ENCODE peak calls at places on chromosomes 1 and 21, in eight cellular contexts. T is IMR-90; E is CD8-positive, alpha-beta memory T cell; W is A549; O is sigmoid colon; Y is heart left ventricle; V is fibroblast of lung; P is naive thymus-derived CD4-positive, alpha-beta T cell. R is an unnamed sample. For H3K9me3, the result is how much of the 10 kb centered on the place peaks cover.

GRCh38 chr1:202861420-202862121 is 27.4 kb downstream of the RABIF start:
- DNase-seq in T (peak), O (peak), W (peak), E (peak), Y (peak), V (peak), P (no peak), R (no peak)

GRCh38 chr21:35840197-35840799 is 220.0 kb downstream of the SETD4 start:
- DNase-seq in V (peak), O (peak), P (peak), Y (peak), T (peak), W (peak), E (peak), R (no peak)

GRCh38 chr1:168164771-168165170 is 14.0 kb upstream of the TIPRL start:
- DNase-seq in W (no peak), T (peak), E (no peak), Y (no peak), P (no peak), O (no peak), V (no peak), R (no peak)

GRCh38 chr1:156474966-156475365 is 25.6 kb downstream of the MEF2D start:
- DNase-seq in T (no peak), V (no peak), Y (no peak), E (no peak), W (no peak), O (peak), P (no peak), R (no peak)

GRCh38 chr1:234330843-234331215 is 42.4 kb upstream of the COA6 start:
- DNase-seq in V (no peak), P (no peak), Y (no peak), O (no peak), T (no peak), E (no peak), W (no peak), R (no peak)

GRCh38 chr1:153649867-153650235 is 8.7 kb upstream of the SNAPIN start:
- DNase-seq in O (no peak), P (no peak), V (no peak), Y (no peak), T (no peak), E (no peak), W (no peak), R (no peak)

GRCh38 chr1:170221495-170221894 is 75.7 kb downstream of the NTMT2 start:
- DNase-seq in Y (no peak), V (no peak), E (no peak), W (no peak), T (no peak), O (no peak), P (no peak), R (no peak)

GRCh38 chr1:164604541-164604940 is 45.6 kb downstream of the PBX1 start:
- DNase-seq in E (no peak), P (no peak), O (no peak), T (peak), W (no peak), V (peak), Y (no peak), R (no peak)

GRCh38 chr1:240585975-240586374 is 26.0 kb downstream of the GREM2 start:
- DNase-seq in E (no peak), W (no peak), T (no peak), O (no peak), P (no peak), Y (no peak), V (no peak), R (no peak)

GRCh38 chr1:163378554-163378953 is 56.8 kb downstream of the NUF2 start:
- DNase-seq in O (no peak), Y (no peak), W (no peak), T (no peak), E (no peak), V (no peak), P (no peak), R (no peak)

GRCh38 chr1:227942716-227943261 is 4.9 kb downstream of the WNT9A start:
- DNase-seq in T (no peak), Y (peak), W (no peak), P (no peak), E (no peak), O (peak), V (no peak), R (no peak)

GRCh38 chr1:4972761-4973320 is 318.4 kb downstream of the AJAP1 start:
- DNase-seq in V (no peak), W (no peak), E (no peak), P (no peak), O (peak), T (no peak), Y (no peak), R (peak)

GRCh38 chr1:197868751-197869501 is 33.5 kb upstream of the C1orf53 start:
- DNase-seq in Y (peak), V (peak), T (peak), W (peak), P (peak), O (no peak), E (peak), R (no peak)

GRCh38 chr1:91555074-91555730 is 54.6 kb downstream of the CDC7 start:
- DNase-seq in O (no peak), P (no peak), V (peak), W (no peak), T (peak), E (no peak), Y (no peak), R (no peak)

GRCh38 chr1:59814901-59815825 is at the start of gene HOOK1:
- DNase-seq in W (peak), O (no peak), T (no peak), Y (no peak), E (no peak), P (no peak), V (no peak), R (no peak)

GRCh38 chr21:42002421-42002958 is 7.7 kb downstream of the ZBTB21 start:
- DNase-seq in O (no peak), Y (no peak), V (peak), E (no peak), P (peak), T (peak), W (no peak), R (no peak)

GRCh38 chr1:184972281-184973055 is 1.8 kb downstream of the NIBAN1 start:
- DNase-seq in O (no peak), T (peak), W (no peak), E (no peak), V (peak), P (no peak), Y (no peak), R (no peak)

GRCh38 chr1:9101510-9102146 is 27.3 kb downstream of the GPR157 start:
- DNase-seq in E (no peak), V (peak), O (peak), T (peak), Y (peak), P (no peak), W (peak), R (no peak)

GRCh38 chr1:115240321-115240720 is 97.7 kb downstream of the NGF start:
- DNase-seq in Y (no peak), P (no peak), V (no peak), E (no peak), O (no peak), W (no peak), T (no peak), R (no peak)

DNA sequence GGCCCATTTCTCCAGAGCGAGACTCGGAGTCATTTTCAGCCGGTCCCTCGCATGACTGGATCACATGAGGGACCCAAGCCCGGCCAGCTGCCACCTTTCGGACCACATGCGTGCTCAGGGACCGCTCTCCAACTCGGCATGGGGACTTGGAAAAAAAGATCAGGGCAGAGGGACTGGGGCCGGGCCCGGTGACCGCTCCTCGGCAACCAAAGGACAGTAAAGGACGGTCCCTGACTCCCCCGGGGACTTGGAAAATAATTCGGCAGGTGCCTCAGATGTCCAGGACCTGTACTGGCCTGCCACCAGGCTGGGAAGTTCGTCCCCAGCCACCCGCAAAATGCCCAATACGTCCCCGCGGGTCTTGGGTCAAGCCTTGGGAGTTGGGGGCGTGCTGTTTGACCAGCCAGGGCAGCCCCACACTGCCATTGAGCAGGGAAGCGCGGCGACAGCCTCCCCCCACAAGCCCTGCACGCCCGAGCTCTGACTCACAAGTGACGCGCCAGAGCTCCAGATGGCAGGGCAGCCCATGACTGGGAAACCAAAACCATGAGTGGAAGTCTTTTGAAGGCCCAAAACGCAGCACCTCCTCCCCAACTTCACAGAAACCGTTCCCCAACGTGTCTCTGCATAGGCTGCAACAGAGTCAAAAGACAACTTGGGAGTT is 134.5 kb downstream of the LIPI start:
- DNase-seq in V (no peak), W (no peak), Y (no peak), O (no peak), P (no peak), T (no peak), E (no peak), R (no peak)
- H3K9me3 ChIP-seq in V (under half), W (under half), Y (under half), O (under half), P (under half), T (under half), E (under half), R (under half)

DNA sequence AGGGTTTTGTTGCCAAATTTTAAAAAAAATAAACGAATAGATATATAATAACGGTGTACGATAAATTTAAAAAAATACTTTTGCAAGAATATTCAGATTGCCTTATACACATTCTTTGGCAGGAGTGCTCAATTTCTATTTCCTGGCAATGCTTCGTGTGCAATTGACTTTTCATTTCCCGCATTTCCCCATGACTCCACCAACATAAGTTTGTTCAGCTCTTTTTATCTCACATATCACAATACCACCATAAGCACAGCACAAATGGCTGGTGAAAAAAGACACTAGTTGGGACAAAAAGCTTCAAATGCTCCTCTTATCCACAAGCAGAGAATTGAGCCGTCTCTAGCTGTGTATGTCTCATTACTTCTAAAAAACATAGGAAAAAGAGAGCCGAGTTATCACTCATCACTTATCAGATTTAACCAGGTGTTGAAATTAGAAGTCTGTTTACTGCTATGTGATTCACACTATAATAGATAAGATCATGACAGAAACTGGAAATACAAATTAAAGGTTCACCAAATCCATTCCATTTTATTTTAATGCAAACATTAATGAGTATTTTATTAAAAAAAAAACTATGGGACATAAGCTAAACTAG is 28.9 kb upstream of the RGS1 start:
- DNase-seq in E (no peak), P (no peak), T (no peak), O (no peak), V (peak), W (no peak), Y (no peak), R (no peak)
- H3K27ac ChIP-seq in E (no peak), P (no peak), T (no peak), O (no peak), V (no peak), W (no peak), Y (no peak), R (no peak)

GRCh38 chr21:16389622-16390021 is 659.8 kb downstream of the USP25 start:
- DNase-seq in O (no peak), W (no peak), E (no peak), Y (no peak), T (no peak), V (no peak), P (no peak), R (no peak)
- H3K4me3 ChIP-seq in O (no peak), W (no peak), E (no peak), Y (no peak), T (no peak), V (no peak), P (no peak), R (no peak)

DNA sequence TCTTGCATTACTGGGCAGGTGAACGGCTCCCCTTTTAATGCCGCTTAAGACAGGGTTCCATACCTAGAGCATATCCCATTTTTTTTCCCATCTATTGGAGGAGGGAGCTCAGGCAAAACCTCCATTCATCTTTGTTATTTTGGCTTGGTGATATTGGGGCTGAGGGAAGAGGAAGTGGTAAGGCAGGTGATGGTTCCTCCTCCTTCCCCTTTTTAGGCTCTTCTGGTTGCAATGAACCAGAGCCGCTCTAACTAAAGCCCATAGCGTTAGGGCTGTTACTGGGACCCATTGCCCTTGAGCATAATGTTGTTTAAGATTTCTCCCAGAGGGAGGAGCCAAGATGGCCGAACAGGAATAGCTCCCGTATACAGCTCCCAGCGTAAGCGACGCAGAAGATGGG is 21.1 kb downstream of the PYHIN1 start:
- DNase-seq in T (no peak), O (no peak), Y (no peak), W (no peak), V (no peak), E (no peak), P (no peak), R (no peak)
- H3K9me3 ChIP-seq in T (under half), O (under half), Y (under half), W (under half), V (under half), E (under half), P (under half), R (under half)

DNA sequence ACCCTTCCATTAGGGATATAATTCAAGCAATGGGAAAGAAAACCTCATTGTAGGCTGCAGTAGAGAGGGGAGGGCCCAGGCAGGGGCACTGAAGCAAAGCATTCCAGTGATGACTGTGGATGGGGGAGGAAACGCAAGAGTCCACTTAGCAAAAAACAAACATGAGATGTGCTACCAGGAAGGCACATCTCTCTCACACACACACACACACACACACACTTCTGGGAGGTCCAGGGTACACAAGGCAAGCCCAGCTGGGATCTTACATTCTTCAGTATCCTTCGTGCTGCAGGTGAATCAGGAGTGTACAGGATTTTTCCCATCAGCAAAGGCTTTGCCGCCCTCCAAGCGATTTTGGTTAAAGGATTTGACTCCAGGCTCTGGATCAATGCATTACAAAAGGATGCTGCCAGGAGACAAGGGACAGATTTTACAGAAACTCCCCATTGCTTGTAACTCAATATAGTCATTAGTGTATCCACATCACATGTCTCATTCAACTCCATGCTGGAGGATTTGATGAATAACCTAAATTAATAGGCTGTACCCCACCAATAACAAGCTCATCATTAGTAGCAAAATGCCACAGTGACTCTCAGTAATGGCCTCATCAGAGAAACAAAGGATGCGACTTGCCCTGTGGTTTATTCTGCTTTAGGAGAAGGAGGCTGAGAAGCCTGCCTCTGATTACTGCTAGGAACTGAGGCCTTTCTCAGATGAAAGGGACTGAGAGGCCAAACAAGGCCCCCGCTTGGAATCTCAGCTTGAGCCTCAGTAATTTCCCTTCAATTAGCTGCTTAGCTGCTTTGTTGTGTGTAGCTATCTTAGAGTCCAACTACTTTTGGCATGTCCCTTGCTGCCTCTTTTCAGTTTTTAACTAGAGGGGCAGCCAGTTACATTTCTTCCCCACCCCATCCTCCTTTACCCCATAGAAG is 41.6 kb downstream of the ABCA4 start:
- DNase-seq in Y (no peak), P (no peak), T (no peak), E (no peak), O (no peak), W (no peak), V (no peak), R (no peak)
- H3K27ac ChIP-seq in Y (no peak), P (no peak), T (no peak), E (no peak), O (no peak), W (peak), V (no peak), R (no peak)